ENCODE peak calls at places on chromosomes 13 and 19, in five cellular contexts. One of them, this sample, is unnamed.

GRCh38 chr13:35566340-35566739 is 89.9 kb upstream of the MAB21L1 start:
- DNase-seq in hepatic stellate cell: no peak
- DNase-seq in mammary epithelial cell: no peak
- DNase-seq in NCI-H1417: no peak
- DNase-seq in omental fat pad: no peak
- DNase-seq in this sample: no peak

GRCh38 chr19:49968279-49968922 is 7.4 kb upstream of the SIGLEC11 start:
- DNase-seq in omental fat pad: no peak
- DNase-seq in NCI-H1417: no peak
- DNase-seq in hepatic stellate cell: no peak
- DNase-seq in mammary epithelial cell: no peak
- DNase-seq in this sample: no peak

GRCh38 chr13:93951153-93951552 is 528.3 kb downstream of the DCT start:
- DNase-seq in mammary epithelial cell: no peak
- DNase-seq in hepatic stellate cell: peak; percentile 3
- DNase-seq in omental fat pad: no peak
- DNase-seq in NCI-H1417: no peak
- DNase-seq in this sample: no peak

GRCh38 chr13:80591978-80592377 is 251.1 kb upstream of the SPRY2 start:
- DNase-seq in omental fat pad: no peak
- DNase-seq in mammary epithelial cell: no peak
- DNase-seq in hepatic stellate cell: no peak
- DNase-seq in NCI-H1417: no peak
- DNase-seq in this sample: no peak

GRCh38 chr13:51370811-51371210 is 31.3 kb downstream of the SERPINE3 start:
- DNase-seq in NCI-H1417: no peak
- DNase-seq in omental fat pad: no peak
- DNase-seq in mammary epithelial cell: no peak
- DNase-seq in hepatic stellate cell: no peak
- DNase-seq in this sample: no peak

GRCh38 chr13:33318744-33319143 is 33.2 kb upstream of the STARD13 start:
- DNase-seq in hepatic stellate cell: no peak
- DNase-seq in NCI-H1417: no peak
- DNase-seq in omental fat pad: no peak
- DNase-seq in mammary epithelial cell: no peak
- DNase-seq in this sample: no peak

GRCh38 chr13:114002771-114003321 is 29.0 kb upstream of the C13orf46 start:
- DNase-seq in omental fat pad: no peak
- DNase-seq in hepatic stellate cell: no peak
- DNase-seq in NCI-H1417: no peak
- DNase-seq in mammary epithelial cell: no peak
- DNase-seq in this sample: no peak

GRCh38 chr13:111153279-111153976 is 38.3 kb downstream of the ARHGEF7 start:
- DNase-seq in hepatic stellate cell: peak; percentile 91
- DNase-seq in omental fat pad: peak; percentile 79
- DNase-seq in mammary epithelial cell: peak; percentile 90
- DNase-seq in NCI-H1417: peak; percentile 98
- DNase-seq in this sample: peak; percentile 96

GRCh38 chr19:18173572-18174294 is at the start of gene IFI30:
- DNase-seq in NCI-H1417: peak; percentile 67
- DNase-seq in omental fat pad: no peak
- DNase-seq in mammary epithelial cell: no peak
- DNase-seq in hepatic stellate cell: peak; percentile 84
- DNase-seq in this sample: peak; percentile 91

GRCh38 chr13:79196366-79196765 is 209.7 kb downstream of the RBM26 start:
- DNase-seq in NCI-H1417: no peak
- DNase-seq in mammary epithelial cell: no peak
- DNase-seq in hepatic stellate cell: no peak
- DNase-seq in omental fat pad: no peak
- DNase-seq in this sample: no peak

GRCh38 chr13:97058417-97058816 is 64.1 kb upstream of the OXGR1 start:
- DNase-seq in omental fat pad: no peak
- DNase-seq in hepatic stellate cell: no peak
- DNase-seq in mammary epithelial cell: no peak
- DNase-seq in NCI-H1417: no peak
- DNase-seq in this sample: no peak

GRCh38 chr19:53877361-53877766 is 4.6 kb upstream of the PRKCG start:
- DNase-seq in NCI-H1417: no peak
- DNase-seq in omental fat pad: no peak
- DNase-seq in hepatic stellate cell: no peak
- DNase-seq in mammary epithelial cell: no peak
- DNase-seq in this sample: no peak

GRCh38 chr13:114074671-114075315 is 57.6 kb downstream of the RASA3 start:
- DNase-seq in NCI-H1417: no peak
- DNase-seq in hepatic stellate cell: no peak
- DNase-seq in omental fat pad: peak; percentile 17
- DNase-seq in mammary epithelial cell: no peak
- DNase-seq in this sample: no peak

GRCh38 chr13:33611016-33611805 is 206.7 kb upstream of the RFC3 start:
- DNase-seq in NCI-H1417: no peak
- DNase-seq in omental fat pad: no peak
- DNase-seq in mammary epithelial cell: no peak
- DNase-seq in hepatic stellate cell: peak; percentile 24
- DNase-seq in this sample: no peak

GRCh38 chr19:58203814-58204475 is 21.1 kb downstream of the ZNF274 start:
- DNase-seq in mammary epithelial cell: no peak
- DNase-seq in omental fat pad: no peak
- DNase-seq in NCI-H1417: no peak
- DNase-seq in hepatic stellate cell: no peak
- DNase-seq in this sample: no peak

GRCh38 chr13:20303636-20304035 is 71.5 kb upstream of the GJB6 start:
- DNase-seq in mammary epithelial cell: peak; percentile 69
- DNase-seq in NCI-H1417: no peak
- DNase-seq in omental fat pad: no peak
- DNase-seq in hepatic stellate cell: no peak
- DNase-seq in this sample: no peak

GRCh38 chr13:25440081-25440480 is 68.3 kb downstream of the ATP8A2 start:
- DNase-seq in hepatic stellate cell: no peak
- DNase-seq in NCI-H1417: no peak
- DNase-seq in omental fat pad: no peak
- DNase-seq in mammary epithelial cell: no peak
- DNase-seq in this sample: no peak

GRCh38 chr13:97493471-97493870 is 59.5 kb downstream of the RAP2A start:
- DNase-seq in omental fat pad: no peak
- DNase-seq in hepatic stellate cell: no peak
- DNase-seq in mammary epithelial cell: no peak
- DNase-seq in NCI-H1417: no peak
- DNase-seq in this sample: no peak

GRCh38 chr13:110102053-110102452 is 204.9 kb downstream of the COL4A1 start:
- DNase-seq in NCI-H1417: no peak
- DNase-seq in hepatic stellate cell: no peak
- DNase-seq in omental fat pad: no peak
- DNase-seq in mammary epithelial cell: no peak
- DNase-seq in this sample: no peak

GRCh38 chr19:15421726-15422260 is 3.0 kb upstream of the AKAP8L start:
- DNase-seq in mammary epithelial cell: no peak
- DNase-seq in omental fat pad: no peak
- DNase-seq in NCI-H1417: no peak
- DNase-seq in hepatic stellate cell: no peak
- DNase-seq in this sample: peak; percentile 27

GRCh38 chr13:26246154-26246553 is 7.8 kb upstream of the CDK8 start:
- DNase-seq in omental fat pad: no peak
- DNase-seq in hepatic stellate cell: no peak
- DNase-seq in mammary epithelial cell: no peak
- DNase-seq in NCI-H1417: no peak
- DNase-seq in this sample: no peak

GRCh38 chr13:112330066-112330465 is 46.1 kb upstream of the SPACA7 start:
- DNase-seq in omental fat pad: no peak
- DNase-seq in NCI-H1417: no peak
- DNase-seq in hepatic stellate cell: no peak
- DNase-seq in mammary epithelial cell: no peak
- DNase-seq in this sample: no peak

GRCh38 chr19:1235625-1236538 is 1.9 kb downstream of the CBARP start:
- DNase-seq in mammary epithelial cell: no peak
- DNase-seq in omental fat pad: no peak
- DNase-seq in hepatic stellate cell: no peak
- DNase-seq in NCI-H1417: no peak
- DNase-seq in this sample: no peak

GRCh38 chr13:46633416-46633815 is 80.4 kb downstream of the LRCH1 start:
- DNase-seq in omental fat pad: no peak
- DNase-seq in mammary epithelial cell: peak; percentile 21
- DNase-seq in hepatic stellate cell: peak; percentile 68
- DNase-seq in NCI-H1417: no peak
- DNase-seq in this sample: no peak

GRCh38 chr19:37907735-37908066 is 693 bp downstream of the SIPA1L3 start:
- DNase-seq in NCI-H1417: peak; percentile 37
- DNase-seq in omental fat pad: no peak
- DNase-seq in mammary epithelial cell: no peak
- DNase-seq in hepatic stellate cell: no peak
- DNase-seq in this sample: no peak

GRCh38 chr13:100063333-100063732 is 25.6 kb upstream of the PCCA start:
- DNase-seq in mammary epithelial cell: no peak
- DNase-seq in hepatic stellate cell: no peak
- DNase-seq in omental fat pad: no peak
- DNase-seq in NCI-H1417: no peak
- DNase-seq in this sample: no peak

GRCh38 chr13:75870397-75870801 is 234.3 kb downstream of the LMO7 start:
- DNase-seq in NCI-H1417: peak; percentile 38
- DNase-seq in mammary epithelial cell: no peak
- DNase-seq in omental fat pad: no peak
- DNase-seq in hepatic stellate cell: no peak
- DNase-seq in this sample: no peak

This sample was measured in NCI-H1105.